ENCODE peak calls at places on chromosomes 1 and 21, in six cellular contexts. A is OCI-LY7, L is tibial nerve, T is ureter, C is lower leg skin, H is PC-9. U is an unnamed sample.

GRCh38 chr21:46014828-46015227 is 33.3 kb downstream of the COL6A1 start:
- DNase-seq in H (no peak), T (no peak), A (no peak), L (no peak), C (no peak), U (no peak)

GRCh38 chr1:168520052-168520751 is 23.6 kb downstream of the XCL2 start:
- DNase-seq in T (no peak), C (no peak), L (no peak), A (no peak), H (no peak), U (no peak)

GRCh38 chr1:184745929-184746583 is 8.6 kb downstream of the EDEM3 start:
- DNase-seq in C (no peak), A (no peak), L (no peak), T (no peak), H (no peak), U (no peak)

GRCh38 chr1:119253366-119253765 is 112.9 kb upstream of the WARS2 start:
- DNase-seq in T (no peak), A (no peak), C (no peak), H (peak), L (no peak), U (peak)

GRCh38 chr1:50438945-50439344 is 15.7 kb upstream of the DMRTA2 start:
- DNase-seq in A (no peak), H (no peak), T (no peak), C (no peak), L (no peak), U (no peak)

GRCh38 chr21:45460011-45460565 is 55.1 kb downstream of the COL18A1 start:
- DNase-seq in T (no peak), A (no peak), H (no peak), C (no peak), L (no peak), U (no peak)

GRCh38 chr1:46526689-46527291 is 24.7 kb downstream of the KNCN start:
- DNase-seq in H (peak), A (no peak), T (no peak), C (no peak), L (no peak), U (no peak)

GRCh38 chr21:28704746-28705145 is 287.9 kb downstream of the LTN1 start:
- DNase-seq in L (no peak), H (no peak), A (no peak), T (peak), C (peak), U (peak)

GRCh38 chr1:237754627-237755026 is 136.1 kb downstream of the ZP4 start:
- DNase-seq in A (no peak), T (no peak), L (no peak), C (no peak), H (no peak), U (no peak)

GRCh38 chr1:89844236-89844807 is 23.5 kb downstream of the LRRC8D start:
- DNase-seq in T (no peak), C (no peak), H (no peak), L (no peak), A (peak), U (no peak)

GRCh38 chr21:37071561-37072238 is 1.2 kb downstream of the PIGP start:
- DNase-seq in T (peak), H (peak), L (peak), A (peak), C (peak), U (peak)

GRCh38 chr1:156126043-156126700 is 11.7 kb downstream of the LMNA start:
- DNase-seq in T (peak), C (peak), L (peak), A (peak), H (peak), U (peak)

GRCh38 chr1:59484090-59484489 is 187.2 kb downstream of the FGGY start:
- DNase-seq in T (no peak), L (no peak), A (no peak), C (no peak), H (peak), U (peak)

GRCh38 chr1:1259948-1260614 is 13.6 kb upstream of the C1QTNF12 start:
- DNase-seq in A (no peak), H (no peak), T (no peak), L (no peak), C (no peak), U (no peak)

GRCh38 chr1:220966874-220967631 is 87.8 kb downstream of the HLX start:
- DNase-seq in T (no peak), C (no peak), L (no peak), A (no peak), H (no peak), U (peak)

GRCh38 chr1:14435368-14436023 is 163.0 kb upstream of the KAZN start:
- DNase-seq in L (no peak), H (no peak), C (no peak), A (no peak), T (no peak), U (no peak)

GRCh38 chr1:31576201-31576669 is at the start of gene TINAGL1:
- DNase-seq in H (peak), C (no peak), A (no peak), T (peak), L (no peak), U (no peak)

GRCh38 chr1:62420214-62420613 is 16.6 kb upstream of the USP1 start:
- DNase-seq in A (no peak), C (no peak), T (no peak), H (no peak), L (no peak), U (no peak)

GRCh38 chr1:159913451-159914192 is 11.7 kb downstream of the TAGLN2 start:
- DNase-seq in T (no peak), L (no peak), A (no peak), C (peak), H (peak), U (no peak)

GRCh38 chr21:20971296-20971921 is 26.8 kb upstream of the NCAM2 start:
- DNase-seq in H (no peak), T (no peak), L (peak), C (peak), A (peak), U (peak)

GRCh38 chr1:215475719-215476525 is 91.2 kb upstream of the KCTD3 start:
- DNase-seq in C (no peak), A (no peak), H (peak), L (no peak), T (no peak), U (peak)

GRCh38 chr1:32888677-32889420 is 2.6 kb downstream of the HPCA start:
- DNase-seq in T (no peak), A (no peak), C (no peak), H (no peak), L (no peak), U (no peak)

GRCh38 chr1:157370698-157371097 is 181.6 kb downstream of the FCRL5 start:
- DNase-seq in T (no peak), A (peak), L (no peak), C (no peak), H (no peak), U (no peak)

GRCh38 chr1:218642033-218642954 is 297.2 kb downstream of the TGFB2 start:
- DNase-seq in T (no peak), L (no peak), H (no peak), A (no peak), C (no peak), U (peak)

GRCh38 chr1:25833158-25833557 is 13.4 kb downstream of the MTFR1L start:
- DNase-seq in T (no peak), L (no peak), A (no peak), H (no peak), C (no peak), U (no peak)